ENCODE peak calls at places on chromosome 20, in four cellular contexts. H is HepG2, Z is K562, G is H1. K is an unnamed sample.

GRCh38 chr20:60340232-60340631 is 382.0 kb downstream of the CDH26 start:
- DNase-seq in H (no peak), G (no peak), Z (no peak), K (peak)

GRCh38 chr20:10790013-10790412 is 116.2 kb upstream of the JAG1 start:
- DNase-seq in Z (no peak), G (no peak), H (peak), K (no peak)

GRCh38 chr20:37538003-37538402 is 10.3 kb upstream of the BLCAP start:
- DNase-seq in G (no peak), H (peak), Z (no peak), K (peak)

GRCh38 chr20:13200767-13201500 is 20.1 kb upstream of the ISM1 start:
- DNase-seq in G (no peak), H (no peak), Z (no peak), K (no peak)

GRCh38 chr20:571754-572331 is 28.3 kb upstream of the CSNK2A1 start:
- DNase-seq in H (no peak), G (no peak), Z (peak), K (no peak)

GRCh38 chr20:60055740-60056139 is 97.5 kb downstream of the CDH26 start:
- DNase-seq in H (no peak), G (no peak), Z (no peak), K (no peak)

GRCh38 chr20:55095745-55096450 is 620.5 kb downstream of the DOK5 start:
- DNase-seq in H (no peak), Z (no peak), G (no peak), K (no peak)

GRCh38 chr20:36847009-36847709 is 28.8 kb upstream of the TLDC2 start:
- DNase-seq in H (no peak), Z (no peak), G (no peak), K (no peak)

GRCh38 chr20:6053064-6053775 is 640 bp downstream of the LRRN4 start:
- DNase-seq in H (no peak), G (no peak), Z (no peak), K (no peak)

GRCh38 chr20:15632680-15633079 is 940.6 kb downstream of the KIF16B start:
- DNase-seq in G (no peak), Z (no peak), H (no peak), K (no peak)

GRCh38 chr20:14543040-14543439 is 205.6 kb upstream of the FLRT3 start:
- DNase-seq in Z (no peak), H (no peak), G (no peak), K (no peak)

GRCh38 chr20:16262594-16262993 is 310.7 kb downstream of the KIF16B start:
- DNase-seq in H (no peak), Z (no peak), G (no peak), K (no peak)

GRCh38 chr20:19285424-19285823 is 73.0 kb downstream of the SLC24A3 start:
- DNase-seq in G (no peak), H (no peak), Z (no peak), K (no peak)

DNA sequence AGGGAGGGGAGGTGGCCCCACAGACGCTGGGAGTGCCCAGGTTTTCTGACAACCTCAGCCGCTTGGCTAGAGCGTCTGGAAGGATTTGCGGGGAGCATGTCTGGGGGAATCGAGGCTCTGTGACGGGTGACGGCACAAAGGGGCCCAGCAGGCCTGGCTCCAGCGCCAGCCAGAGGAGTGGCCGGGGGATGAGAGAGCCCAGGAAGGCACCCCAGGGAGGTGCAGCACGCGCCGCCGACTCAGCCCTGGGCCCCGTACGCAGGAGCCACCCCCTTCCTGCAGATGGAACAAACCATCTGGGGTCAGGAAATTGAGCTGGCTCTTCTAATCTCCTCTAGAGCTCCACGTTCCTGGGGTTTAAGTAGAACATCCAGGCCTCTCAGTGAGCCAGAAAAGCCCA is 5.9 kb upstream of the SLCO4A1 start:
- DNase-seq in H (no peak), G (no peak), Z (no peak), K (no peak)
- TF ChIP-seq RNF2 in H (no peak), G (no peak), Z (no peak), K (no peak)

GRCh38 chr20:40683221-40683893 is 5.7 kb downstream of the MAFB start:
- DNase-seq in G (no peak), Z (no peak), H (no peak), K (no peak)
- TF ChIP-seq RNF2 in G (peak), Z (no peak), H (no peak), K (no peak)

GRCh38 chr20:48682529-48683385 is 145.0 kb downstream of the PREX1 start:
- DNase-seq in Z (peak), G (no peak), H (peak), K (no peak)
- TF ChIP-seq RNF2 in Z (no peak), G (no peak), H (no peak), K (no peak)

DNA sequence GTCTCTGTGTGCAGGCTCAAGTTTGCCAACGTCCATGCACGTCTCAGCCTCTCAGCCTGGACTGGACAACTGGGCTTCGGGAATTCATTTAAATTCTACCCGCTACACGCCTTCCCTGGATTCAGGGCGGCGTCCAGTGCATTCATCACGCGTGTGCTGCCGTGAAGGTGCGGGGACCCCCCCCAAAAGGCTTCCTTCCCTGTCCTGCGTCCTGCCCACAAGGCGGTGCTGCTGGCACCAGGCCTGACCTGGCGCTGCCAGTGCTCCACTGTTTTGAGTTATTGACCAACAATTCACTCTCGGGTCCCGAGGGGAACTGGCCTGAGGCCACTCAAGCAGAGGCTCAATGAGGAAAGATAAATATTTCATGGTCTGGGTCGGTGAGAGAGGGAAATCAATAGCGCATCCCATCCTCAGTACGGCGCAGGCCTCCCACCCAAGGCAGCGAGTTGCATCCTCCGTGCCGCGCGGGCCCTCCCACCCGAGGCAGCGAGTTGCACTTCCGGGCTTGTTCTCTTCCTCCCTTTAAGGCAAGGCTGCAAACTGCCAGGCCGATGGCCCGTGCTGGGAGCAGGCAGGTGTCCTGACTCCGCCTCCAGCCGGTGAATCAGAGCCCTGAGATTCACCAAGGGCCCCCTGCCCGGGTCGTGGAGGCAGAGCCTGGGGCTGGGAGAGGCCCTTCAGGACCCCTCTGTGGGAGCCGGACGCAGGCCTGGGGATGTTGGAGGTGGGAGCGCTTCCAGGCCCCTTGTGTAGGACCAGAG is 22.8 kb upstream of the BHLHE23 start:
- DNase-seq in G (no peak), Z (no peak), H (no peak), K (no peak)
- TF ChIP-seq RNF2 in G (no peak), Z (no peak), H (no peak), K (no peak)

DNA sequence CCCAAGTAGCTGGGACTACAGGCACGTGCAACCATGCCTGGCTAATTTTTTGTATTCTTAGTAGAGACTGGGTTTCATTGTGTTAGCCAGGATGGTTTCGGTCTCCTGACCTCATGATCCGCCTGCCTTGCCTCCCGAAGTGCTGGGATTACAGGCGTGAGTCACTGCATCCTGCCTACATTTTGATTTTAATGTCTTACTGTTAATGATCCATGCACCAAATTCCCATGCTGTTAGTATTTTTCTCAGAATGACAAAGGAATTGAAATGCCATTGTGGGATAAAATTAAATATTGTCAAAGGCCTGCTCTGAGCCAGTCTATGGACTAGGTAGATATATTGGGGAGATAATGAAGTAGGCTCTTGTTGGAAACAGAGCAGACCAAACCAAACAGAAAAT is 28.2 kb downstream of the CBFA2T2 start:
- DNase-seq in H (no peak), G (peak), Z (no peak), K (no peak)
- TF ChIP-seq RNF2 in H (no peak), G (no peak), Z (no peak), K (no peak)

GRCh38 chr20:47326718-47327137 is 29.8 kb downstream of the ZMYND8 start:
- DNase-seq in H (no peak), G (no peak), Z (no peak), K (peak)
- TF ChIP-seq RNF2 in H (no peak), G (no peak), Z (no peak), K (no peak)

GRCh38 chr20:3685341-3685740 is 3.5 kb upstream of the ADAM33 start:
- DNase-seq in G (no peak), H (no peak), Z (no peak), K (no peak)
- TF ChIP-seq RNF2 in G (no peak), H (no peak), Z (no peak), K (no peak)

DNA sequence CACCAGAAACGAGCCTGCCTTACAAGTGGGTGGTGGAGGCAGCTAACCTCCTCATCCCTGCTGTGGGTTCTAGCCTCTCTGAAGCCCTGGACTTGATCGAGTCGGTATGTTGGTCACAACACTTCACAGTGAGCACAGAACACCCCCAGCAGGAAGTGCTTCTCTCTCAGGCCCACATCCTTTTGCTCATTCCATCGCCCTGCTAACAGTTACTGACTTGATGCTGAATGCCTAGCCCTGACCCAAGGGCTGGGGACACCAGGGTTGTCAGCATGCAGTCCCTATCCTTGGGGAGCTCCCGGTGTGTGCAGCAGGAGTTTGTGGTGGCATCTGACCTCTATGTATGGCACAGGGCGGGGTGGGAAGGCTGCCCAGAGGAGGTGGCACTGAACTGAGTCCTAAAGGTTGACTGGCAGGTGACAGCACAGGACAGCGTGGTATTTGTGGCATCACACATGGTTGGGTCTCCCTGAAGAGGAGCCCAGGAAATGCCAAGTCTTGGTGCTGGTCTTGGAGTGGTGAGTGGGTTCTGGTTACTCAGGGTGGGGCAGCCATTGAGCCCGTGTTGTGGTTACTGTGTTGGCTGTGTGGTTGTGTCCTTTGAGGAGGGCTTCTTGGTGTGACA is 26.7 kb downstream of the GTSF1L start:
- DNase-seq in G (no peak), Z (no peak), H (no peak), K (no peak)
- TF ChIP-seq RNF2 in G (no peak), Z (no peak), H (no peak), K (no peak)

DNA sequence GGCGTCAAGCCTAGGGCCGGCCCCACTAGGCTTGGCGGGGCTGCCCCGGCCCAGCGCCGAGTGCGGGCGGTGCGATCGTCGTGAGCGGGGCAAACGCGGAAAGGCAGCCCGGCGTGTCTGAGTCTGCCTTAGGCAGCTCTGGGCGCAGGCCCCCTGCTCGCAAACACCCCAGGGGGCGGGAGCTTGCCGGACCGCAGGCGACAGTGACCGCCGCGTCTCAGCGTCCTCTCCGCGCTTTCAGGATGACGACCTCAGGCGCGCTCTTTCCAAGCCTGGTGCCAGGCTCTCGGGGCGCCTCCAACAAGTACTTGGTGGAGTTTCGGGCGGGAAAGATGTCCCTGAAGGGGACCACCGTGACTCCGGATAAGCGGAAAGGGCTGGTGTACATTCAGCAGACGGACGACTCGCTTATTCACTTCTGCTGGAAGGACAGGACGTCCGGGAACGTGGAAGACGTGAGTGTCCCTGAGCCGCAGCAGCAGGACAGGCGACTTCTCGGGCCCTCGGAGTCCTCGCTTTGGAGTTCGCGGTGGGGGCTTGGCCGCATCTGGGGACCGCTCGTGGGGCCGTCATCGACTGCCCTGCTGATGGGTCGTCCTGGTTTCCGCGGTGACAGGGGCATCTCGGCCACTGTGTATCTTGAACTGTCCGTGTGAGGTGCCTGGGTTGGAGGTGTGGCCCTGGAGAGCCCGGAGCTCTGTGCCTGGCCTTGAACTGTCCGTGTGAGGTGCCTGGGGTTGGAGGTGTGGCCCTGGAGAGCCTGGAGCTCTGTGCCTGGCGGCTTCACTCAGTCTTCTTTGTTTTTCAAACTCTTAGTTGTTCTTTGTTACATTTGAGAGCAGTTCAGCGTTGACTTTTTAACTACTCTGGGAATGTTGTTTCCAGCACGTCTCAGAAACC is 780 bp downstream of the ADRM1 start:
- DNase-seq in G (no peak), Z (no peak), H (peak), K (no peak)
- TF ChIP-seq RNF2 in G (no peak), Z (no peak), H (no peak), K (no peak)

GRCh38 chr20:32181606-32182005 is 25.9 kb downstream of the PLAGL2 start:
- DNase-seq in H (no peak), Z (no peak), G (no peak), K (no peak)

GRCh38 chr20:32179934-32180333 is 27.6 kb downstream of the PLAGL2 start:
- DNase-seq in H (no peak), G (no peak), Z (no peak), K (no peak)

GRCh38 chr20:32188376-32189122 is 19.0 kb downstream of the PLAGL2 start:
- DNase-seq in G (no peak), H (no peak), Z (no peak), K (no peak)

GRCh38 chr20:32184953-32185603 is 22.5 kb downstream of the PLAGL2 start:
- DNase-seq in G (no peak), H (no peak), Z (no peak), K (no peak)

GRCh38 chr20:32183947-32184635 is 23.5 kb downstream of the PLAGL2 start:
- DNase-seq in Z (no peak), H (no peak), G (no peak), K (no peak)
- TF ChIP-seq RNF2 in Z (no peak), H (no peak), G (no peak), K (no peak)